ENCODE peak calls at places on chromosomes 13 and 19, in ten cellular contexts. W is A172; O is Calu3; A is NCI-H460; U is iPS DF 6.9; Z is left lung; E is Daoy; L is stimulated activated CD4-positive, alpha-beta T cell treated with anti-CD3 and anti-CD28 coated beads, Interleukin-4, amount 100 ng/mL, for 1 hour; V is CD8-positive, alpha-beta T cell; T is MV-4-11. J is an unnamed sample.

GRCh38 chr13:113448885-113449692 is 4.2 kb downstream of the ADPRHL1 start:
- DNase-seq in W (no peak), O (peak), A (peak), U (no peak), Z (peak), E (peak), L (no peak), V (peak), T (no peak), J (peak)

GRCh38 chr19:48490980-48491792 is 20.4 kb downstream of the LMTK3 start:
- DNase-seq in W (no peak), O (peak), A (no peak), U (no peak), Z (no peak), E (peak), L (peak), V (peak), T (peak), J (peak)

GRCh38 chr13:110624766-110625756 is 9.7 kb downstream of the NAXD start:
- DNase-seq in W (no peak), O (no peak), A (no peak), U (no peak), Z (no peak), E (no peak), L (no peak), V (no peak), T (no peak), J (no peak)

GRCh38 chr19:13881231-13881691 is 4.3 kb downstream of the NANOS3 start:
- DNase-seq in W (peak), O (no peak), A (no peak), U (no peak), Z (no peak), E (peak), L (peak), V (no peak), T (no peak), J (no peak)

GRCh38 chr13:32142115-32142514 is 110.5 kb downstream of the FRY start:
- DNase-seq in W (no peak), O (no peak), A (no peak), U (no peak), Z (no peak), E (no peak), L (no peak), V (no peak), T (no peak), J (no peak)

GRCh38 chr13:51862965-51863364 is 1.2 kb downstream of the CCDC70 start:
- DNase-seq in W (no peak), O (no peak), A (no peak), U (no peak), Z (no peak), E (no peak), L (no peak), V (no peak), T (no peak), J (no peak)

GRCh38 chr19:2627319-2627829 is 75.1 kb downstream of the GNG7 start:
- DNase-seq in W (peak), O (peak), A (peak), U (no peak), Z (peak), E (peak), L (peak), V (no peak), T (peak), J (peak)

GRCh38 chr19:4019578-4019977 is 12.0 kb downstream of the PIAS4 start:
- DNase-seq in W (no peak), O (no peak), A (no peak), U (no peak), Z (no peak), E (no peak), L (no peak), V (no peak), T (no peak), J (no peak)

J was measured in HCT116.